ENCODE peak calls at places on chromosomes 2 and 18, in six cellular contexts. F is stimulated activated CD8-positive, alpha-beta memory T cell treated with anti-CD3 and anti-CD28 coated beads, Interleukin-12 subunit alpha, Interleukin-12 subunit beta, amount 100 ng/mL, for 1 hour; U is EL; X is hypothalamus; V is Peyer's patch; G is tibial artery. J is an unnamed sample.
A peak's percentile ranks its signal among the peaks of the same experiment; 100 is the strongest.

GRCh38 chr2:218671077-218671653 is 637 bp downstream of the RNF25 start:
- DNase-seq in F (no peak), U (peak; percentile 41), X (no peak), V (no peak), G (no peak), J (no peak)

GRCh38 chr2:219542931-219543595 is 546 bp downstream of the CHPF start:
- DNase-seq in F (no peak), U (peak; percentile 55), X (no peak), V (peak; percentile 58), G (no peak), J (no peak)

GRCh38 chr2:119819846-119820245 is 60.1 kb downstream of the PTPN4 start:
- DNase-seq in F (no peak), U (no peak), X (no peak), V (no peak), G (no peak), J (no peak)

GRCh38 chr18:2883137-2883671 is 36.4 kb downstream of the EMILIN2 start:
- DNase-seq in F (no peak), U (no peak), X (no peak), V (peak; percentile 73), G (no peak), J (no peak)

GRCh38 chr2:13884271-13884976 is 748.1 kb upstream of the LRATD1 start:
- DNase-seq in F (no peak), U (no peak), X (no peak), V (no peak), G (no peak), J (no peak)

GRCh38 chr2:23299796-23300195 is 85.2 kb upstream of the KLHL29 start:
- DNase-seq in F (no peak), U (no peak), X (no peak), V (no peak), G (no peak), J (no peak)

GRCh38 chr2:73759287-73759764 is 20.6 kb downstream of the DUSP11 start:
- DNase-seq in F (no peak), U (peak; percentile 34), X (no peak), V (no peak), G (no peak), J (no peak)

GRCh38 chr2:112061299-112061698 is 6.2 kb downstream of the TMEM87B start:
- DNase-seq in F (no peak), U (no peak), X (no peak), V (no peak), G (no peak), J (no peak)

GRCh38 chr2:200308421-200309295 is 2.2 kb downstream of the SPATS2L start:
- DNase-seq in F (no peak), U (peak; percentile 59), X (no peak), V (no peak), G (no peak), J (no peak)

GRCh38 chr18:79613186-79613931 is 66.2 kb upstream of the CTDP1 start:
- DNase-seq in F (no peak), U (no peak), X (no peak), V (peak; percentile 33), G (peak; percentile 54), J (no peak)

GRCh38 chr2:125959047-125959446 is 696.9 kb upstream of the GYPC start:
- DNase-seq in F (no peak), U (no peak), X (no peak), V (no peak), G (no peak), J (no peak)

GRCh38 chr2:213232649-213233437 is 51.4 kb upstream of the SPAG16 start:
- DNase-seq in F (peak; percentile 29), U (no peak), X (no peak), V (peak; percentile 66), G (no peak), J (no peak)

GRCh38 chr2:98457045-98457696 is 12.5 kb downstream of the INPP4A start:
- DNase-seq in F (no peak), U (peak; percentile 83), X (no peak), V (no peak), G (no peak), J (no peak)

GRCh38 chr2:191748050-191748449 is 70.1 kb downstream of the NABP1 start:
- DNase-seq in F (no peak), U (peak; percentile 73), X (no peak), V (no peak), G (no peak), J (no peak)